ENCODE peak calls at places on chromosomes 12 and 14, in five cellular contexts. One of them, this sample, is unnamed. For H3K4me1 and H3K9me3, the result is how much of the 10 kb centered on the place peaks cover.

GRCh38 chr14:56741325-56741724 is 69.0 kb downstream of the OTX2 start:
- DNase-seq in heart left ventricle: no peak
- DNase-seq in IMR-90: no peak
- DNase-seq in Peyer's patch: no peak
- DNase-seq in MM.1S: no peak
- DNase-seq in this sample: no peak

GRCh38 chr12:52084491-52085231 is 5.2 kb downstream of the SMIM41 start:
- DNase-seq in heart left ventricle: no peak
- DNase-seq in IMR-90: no peak
- DNase-seq in Peyer's patch: no peak
- DNase-seq in MM.1S: no peak
- DNase-seq in this sample: no peak

GRCh38 chr12:42933461-42934081 is 344.0 kb upstream of the PRICKLE1 start:
- DNase-seq in heart left ventricle: no peak
- DNase-seq in IMR-90: no peak
- DNase-seq in Peyer's patch: no peak
- DNase-seq in MM.1S: no peak
- DNase-seq in this sample: no peak

GRCh38 chr12:8860165-8860961 is 37.9 kb downstream of the A2ML1 start:
- DNase-seq in heart left ventricle: no peak
- DNase-seq in IMR-90: peak
- DNase-seq in Peyer's patch: no peak
- DNase-seq in MM.1S: peak
- DNase-seq in this sample: peak

GRCh38 chr12:130825771-130826150 is 13.3 kb downstream of the STX2 start:
- DNase-seq in heart left ventricle: no peak
- DNase-seq in IMR-90: no peak
- DNase-seq in Peyer's patch: no peak
- DNase-seq in MM.1S: no peak
- DNase-seq in this sample: no peak

GRCh38 chr14:106396999-106397398 is 870.6 kb downstream of the TMEM121 start:
- DNase-seq in heart left ventricle: no peak
- DNase-seq in IMR-90: no peak
- DNase-seq in Peyer's patch: no peak
- DNase-seq in MM.1S: no peak
- DNase-seq in this sample: no peak

GRCh38 chr14:22781606-22782000 is 15.1 kb downstream of the OXA1L start:
- DNase-seq in heart left ventricle: no peak
- DNase-seq in IMR-90: peak
- DNase-seq in Peyer's patch: no peak
- DNase-seq in MM.1S: no peak
- DNase-seq in this sample: no peak

GRCh38 chr14:55129086-55129427 is at the start of gene LGALS3:
- DNase-seq in heart left ventricle: peak
- DNase-seq in IMR-90: peak
- DNase-seq in Peyer's patch: peak
- DNase-seq in MM.1S: peak
- DNase-seq in this sample: peak

GRCh38 chr12:33988888-33989287 is 33.4 kb upstream of the ALG10 start:
- DNase-seq in heart left ventricle: no peak
- DNase-seq in IMR-90: no peak
- DNase-seq in Peyer's patch: no peak
- DNase-seq in MM.1S: no peak
- DNase-seq in this sample: no peak

GRCh38 chr12:102167821-102168605 is 29.6 kb downstream of the PMCH start:
- DNase-seq in heart left ventricle: no peak
- DNase-seq in IMR-90: peak
- DNase-seq in Peyer's patch: no peak
- DNase-seq in MM.1S: no peak
- DNase-seq in this sample: no peak

GRCh38 chr14:99564256-99564902 is 39.6 kb downstream of the CCDC85C start:
- DNase-seq in heart left ventricle: peak
- DNase-seq in IMR-90: peak
- DNase-seq in Peyer's patch: peak
- DNase-seq in MM.1S: no peak
- DNase-seq in this sample: no peak

GRCh38 chr12:117803013-117803412 is 165.8 kb downstream of the KSR2 start:
- DNase-seq in heart left ventricle: no peak
- DNase-seq in IMR-90: no peak
- DNase-seq in Peyer's patch: peak
- DNase-seq in MM.1S: no peak
- DNase-seq in this sample: no peak

GRCh38 chr12:30930238-30931010 is 3.9 kb downstream of the TSPAN11 start:
- DNase-seq in heart left ventricle: no peak
- DNase-seq in IMR-90: no peak
- DNase-seq in Peyer's patch: no peak
- DNase-seq in MM.1S: no peak
- DNase-seq in this sample: no peak

GRCh38 chr12:71587012-71587411 is 76.6 kb downstream of the ZFC3H1 start:
- DNase-seq in heart left ventricle: no peak
- DNase-seq in IMR-90: no peak
- DNase-seq in Peyer's patch: no peak
- DNase-seq in MM.1S: no peak
- DNase-seq in this sample: no peak

GRCh38 chr14:84254205-84254788 is 1275.6 kb upstream of the FLRT2 start:
- DNase-seq in heart left ventricle: no peak
- DNase-seq in IMR-90: no peak
- DNase-seq in Peyer's patch: no peak
- DNase-seq in MM.1S: no peak
- DNase-seq in this sample: no peak

GRCh38 chr14:55077155-55077554 is 25.7 kb downstream of the MAPK1IP1L start:
- DNase-seq in heart left ventricle: no peak
- DNase-seq in IMR-90: no peak
- DNase-seq in Peyer's patch: no peak
- DNase-seq in MM.1S: no peak
- DNase-seq in this sample: peak

GRCh38 chr14:55921516-55921915 is 196.7 kb upstream of the PELI2 start:
- DNase-seq in heart left ventricle: no peak
- DNase-seq in IMR-90: no peak
- DNase-seq in Peyer's patch: no peak
- DNase-seq in MM.1S: no peak
- DNase-seq in this sample: no peak

GRCh38 chr12:50057000-50057841 is at the start of gene ASIC1:
- DNase-seq in heart left ventricle: peak
- DNase-seq in IMR-90: peak
- DNase-seq in Peyer's patch: peak
- DNase-seq in MM.1S: peak
- DNase-seq in this sample: peak

GRCh38 chr12:92470608-92471021 is 232.2 kb upstream of the PLEKHG7 start:
- DNase-seq in heart left ventricle: no peak
- DNase-seq in IMR-90: peak
- DNase-seq in Peyer's patch: no peak
- DNase-seq in MM.1S: peak
- DNase-seq in this sample: no peak

GRCh38 chr12:93852067-93852466 is 174.9 kb downstream of the CRADD start:
- DNase-seq in heart left ventricle: no peak
- DNase-seq in IMR-90: no peak
- DNase-seq in Peyer's patch: no peak
- DNase-seq in MM.1S: no peak
- DNase-seq in this sample: no peak

GRCh38 chr12:111404362-111405148 is 1.2 kb upstream of the SH2B3 start:
- DNase-seq in heart left ventricle: no peak
- DNase-seq in IMR-90: no peak
- DNase-seq in Peyer's patch: no peak
- DNase-seq in MM.1S: no peak
- DNase-seq in this sample: peak

GRCh38 chr14:75981426-75981825 is 369 bp downstream of the TGFB3 start:
- DNase-seq in heart left ventricle: no peak
- DNase-seq in IMR-90: no peak
- DNase-seq in Peyer's patch: no peak
- DNase-seq in MM.1S: peak
- DNase-seq in this sample: peak

GRCh38 chr12:127785535-127785934 is 481.4 kb upstream of the TMEM132C start:
- DNase-seq in heart left ventricle: no peak
- DNase-seq in IMR-90: no peak
- DNase-seq in Peyer's patch: no peak
- DNase-seq in MM.1S: no peak
- DNase-seq in this sample: no peak

GRCh38 chr14:72942934-72943333 is 16.7 kb downstream of the DCAF4 start:
- DNase-seq in heart left ventricle: no peak
- DNase-seq in IMR-90: no peak
- DNase-seq in Peyer's patch: no peak
- DNase-seq in MM.1S: no peak
- DNase-seq in this sample: no peak

GRCh38 chr14:96502621-96503251 is 554 bp downstream of the PAPOLA start:
- DNase-seq in heart left ventricle: peak
- DNase-seq in IMR-90: peak
- DNase-seq in Peyer's patch: no peak
- DNase-seq in MM.1S: peak
- DNase-seq in this sample: no peak

GRCh38 chr12:5332521-5332920 is 99.4 kb upstream of the NTF3 start:
- DNase-seq in heart left ventricle: no peak
- DNase-seq in IMR-90: no peak
- DNase-seq in Peyer's patch: no peak
- DNase-seq in MM.1S: no peak
- DNase-seq in this sample: no peak

GRCh38 chr14:85273099-85273677 is 256.8 kb upstream of the FLRT2 start:
- DNase-seq in heart left ventricle: no peak
- DNase-seq in IMR-90: no peak
- DNase-seq in Peyer's patch: no peak
- DNase-seq in MM.1S: no peak
- DNase-seq in this sample: no peak
- H3K4me3 ChIP-seq in heart left ventricle: no peak
- H3K4me3 ChIP-seq in IMR-90: no peak
- H3K4me3 ChIP-seq in Peyer's patch: no peak
- H3K4me3 ChIP-seq in MM.1S: no peak
- H3K4me3 ChIP-seq in this sample: no peak

GRCh38 chr12:114682920-114683708 is 861 bp downstream of the TBX3 start:
- DNase-seq in heart left ventricle: no peak
- DNase-seq in IMR-90: no peak
- DNase-seq in Peyer's patch: peak
- DNase-seq in MM.1S: no peak
- DNase-seq in this sample: no peak
- H3K4me1 ChIP-seq in heart left ventricle: under half
- H3K4me1 ChIP-seq in IMR-90: under half
- H3K4me1 ChIP-seq in Peyer's patch: under half
- H3K4me1 ChIP-seq in MM.1S: under half
- H3K4me1 ChIP-seq in this sample: under half

GRCh38 chr12:87025976-87026375 is 769.8 kb upstream of the MGAT4C start:
- DNase-seq in heart left ventricle: no peak
- DNase-seq in IMR-90: no peak
- DNase-seq in Peyer's patch: no peak
- DNase-seq in MM.1S: no peak
- DNase-seq in this sample: no peak
- H3K9me3 ChIP-seq in heart left ventricle: under half
- H3K9me3 ChIP-seq in IMR-90: under half
- H3K9me3 ChIP-seq in Peyer's patch: under half
- H3K9me3 ChIP-seq in MM.1S: under half
- H3K9me3 ChIP-seq in this sample: under half

GRCh38 chr14:89435527-89436273 is 18.7 kb upstream of the FOXN3 start:
- DNase-seq in heart left ventricle: no peak
- DNase-seq in IMR-90: no peak
- DNase-seq in Peyer's patch: no peak
- DNase-seq in MM.1S: no peak
- DNase-seq in this sample: no peak
- H3K4me3 ChIP-seq in heart left ventricle: no peak
- H3K4me3 ChIP-seq in IMR-90: no peak
- H3K4me3 ChIP-seq in Peyer's patch: no peak
- H3K4me3 ChIP-seq in MM.1S: no peak
- H3K4me3 ChIP-seq in this sample: no peak

GRCh38 chr12:46503637-46504036 is 131.1 kb upstream of the SLC38A2 start:
- DNase-seq in heart left ventricle: no peak
- DNase-seq in IMR-90: no peak
- DNase-seq in Peyer's patch: no peak
- DNase-seq in MM.1S: no peak
- DNase-seq in this sample: no peak
- H3K4me1 ChIP-seq in heart left ventricle: under half
- H3K4me1 ChIP-seq in IMR-90: under half
- H3K4me1 ChIP-seq in Peyer's patch: under half
- H3K4me1 ChIP-seq in MM.1S: under half
- H3K4me1 ChIP-seq in this sample: under half

GRCh38 chr14:42927313-42927712 is 1320.6 kb downstream of the LRFN5 start:
- DNase-seq in heart left ventricle: no peak
- DNase-seq in IMR-90: no peak
- DNase-seq in Peyer's patch: no peak
- DNase-seq in MM.1S: no peak
- DNase-seq in this sample: no peak

DNA sequence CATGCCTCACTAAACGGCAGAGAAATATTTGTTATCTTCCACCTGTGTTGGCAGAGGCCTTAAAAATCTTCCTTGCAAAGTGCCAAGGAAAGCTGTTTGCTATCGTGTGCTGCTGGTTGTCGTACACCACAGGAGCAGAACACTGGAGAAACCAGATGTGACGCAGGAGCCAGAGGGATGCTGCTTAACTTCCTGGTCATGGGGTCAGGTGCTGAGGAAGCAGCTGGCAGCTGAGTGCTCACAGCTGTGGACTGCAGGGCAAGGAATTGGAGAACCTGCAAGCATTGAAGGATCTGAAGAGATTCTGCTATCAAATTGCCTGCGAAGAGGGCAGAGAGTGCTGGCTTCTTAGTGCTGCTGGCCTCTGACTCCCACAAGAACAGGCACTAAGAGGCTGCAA is 1323.4 kb downstream of the LRFN5 start:
- DNase-seq in heart left ventricle: no peak
- DNase-seq in IMR-90: peak
- DNase-seq in Peyer's patch: no peak
- DNase-seq in MM.1S: no peak
- DNase-seq in this sample: no peak
- H3K9me3 ChIP-seq in heart left ventricle: under half
- H3K9me3 ChIP-seq in IMR-90: under half
- H3K9me3 ChIP-seq in Peyer's patch: under half
- H3K9me3 ChIP-seq in MM.1S: under half
- H3K9me3 ChIP-seq in this sample: under half

DNA sequence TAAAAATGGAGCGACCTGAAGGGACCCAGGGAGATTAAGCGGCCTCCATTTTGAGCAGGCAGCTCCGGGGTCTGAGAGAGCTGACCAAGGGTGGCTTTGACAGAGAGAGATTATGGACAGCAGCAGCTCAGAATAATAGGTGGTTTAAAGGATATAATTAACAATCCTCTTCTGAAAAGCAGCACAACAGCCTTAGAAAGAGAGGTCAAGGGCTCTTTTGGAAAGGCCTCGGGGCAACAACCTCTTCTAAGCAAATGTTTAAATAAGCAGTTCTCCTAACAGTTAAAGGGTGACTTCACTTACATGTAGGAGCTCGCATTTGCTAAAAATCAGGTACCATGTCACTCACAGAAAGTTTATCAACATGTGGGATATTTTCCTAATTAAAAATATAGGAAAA is 87.2 kb upstream of the FRMD6 start:
- DNase-seq in heart left ventricle: no peak
- DNase-seq in IMR-90: no peak
- DNase-seq in Peyer's patch: no peak
- DNase-seq in MM.1S: no peak
- DNase-seq in this sample: no peak
- H3K4me3 ChIP-seq in heart left ventricle: no peak
- H3K4me3 ChIP-seq in IMR-90: no peak
- H3K4me3 ChIP-seq in Peyer's patch: no peak
- H3K4me3 ChIP-seq in MM.1S: no peak
- H3K4me3 ChIP-seq in this sample: no peak

This sample was measured in CD4-positive, CD25-positive, alpha-beta regulatory T cell.